ENCODE peak calls at places on chromosomes 6 and 20, in seven cellular contexts. One of them, this sample, is unnamed.
A peak's percentile ranks its signal among the peaks of the same experiment; 100 is the strongest.

GRCh38 chr6:127463056-127463455 is 3.9 kb upstream of the KIAA0408 start:
- DNase-seq in SK-N-SH: no peak
- DNase-seq in HCT116: no peak
- DNase-seq in H1: no peak
- DNase-seq in GM12878: no peak
- DNase-seq in HepG2: no peak
- DNase-seq in K562: no peak
- DNase-seq in this sample: peak; percentile 70

GRCh38 chr6:158835616-158836221 is 16.6 kb upstream of the EZR start:
- DNase-seq in K562: peak; percentile 89
- DNase-seq in HepG2: peak; percentile 40
- DNase-seq in GM12878: no peak
- DNase-seq in H1: no peak
- DNase-seq in SK-N-SH: no peak
- DNase-seq in HCT116: no peak
- DNase-seq in this sample: no peak

GRCh38 chr6:157563611-157564284 is 182.8 kb downstream of the ZDHHC14 start:
- DNase-seq in GM12878: peak; percentile 93
- DNase-seq in K562: no peak
- DNase-seq in HCT116: no peak
- DNase-seq in H1: peak; percentile 42
- DNase-seq in HepG2: no peak
- DNase-seq in SK-N-SH: no peak
- DNase-seq in this sample: no peak

GRCh38 chr6:95244749-95245148 is 332.6 kb upstream of the MANEA start:
- DNase-seq in GM12878: no peak
- DNase-seq in SK-N-SH: no peak
- DNase-seq in K562: no peak
- DNase-seq in HepG2: no peak
- DNase-seq in HCT116: no peak
- DNase-seq in H1: no peak
- DNase-seq in this sample: no peak

GRCh38 chr6:70547313-70547712 is 19.4 kb upstream of the SDHAF4 start:
- DNase-seq in K562: no peak
- DNase-seq in HepG2: no peak
- DNase-seq in H1: no peak
- DNase-seq in GM12878: no peak
- DNase-seq in SK-N-SH: peak; percentile 13
- DNase-seq in HCT116: no peak
- DNase-seq in this sample: peak; percentile 17

GRCh38 chr6:84467296-84467695 is 239.9 kb upstream of the CEP162 start:
- DNase-seq in HCT116: no peak
- DNase-seq in H1: no peak
- DNase-seq in K562: no peak
- DNase-seq in SK-N-SH: no peak
- DNase-seq in GM12878: no peak
- DNase-seq in HepG2: no peak
- DNase-seq in this sample: no peak

GRCh38 chr20:9442858-9443257 is 71.5 kb upstream of the LAMP5 start:
- DNase-seq in HepG2: peak; percentile 39
- DNase-seq in K562: no peak
- DNase-seq in H1: no peak
- DNase-seq in SK-N-SH: peak; percentile 64
- DNase-seq in GM12878: peak; percentile 59
- DNase-seq in HCT116: no peak
- DNase-seq in this sample: peak; percentile 73

GRCh38 chr20:43459022-43459942 is 1.6 kb downstream of the SRSF6 start:
- DNase-seq in K562: peak; percentile 59
- DNase-seq in HCT116: no peak
- DNase-seq in SK-N-SH: no peak
- DNase-seq in H1: no peak
- DNase-seq in GM12878: no peak
- DNase-seq in HepG2: no peak
- DNase-seq in this sample: no peak

GRCh38 chr6:133236898-133237297 is 4.3 kb upstream of the EYA4 start:
- DNase-seq in GM12878: no peak
- DNase-seq in HepG2: no peak
- DNase-seq in H1: no peak
- DNase-seq in HCT116: no peak
- DNase-seq in SK-N-SH: no peak
- DNase-seq in K562: no peak
- DNase-seq in this sample: no peak

GRCh38 chr6:157282279-157282678 is 41.0 kb downstream of the TMEM242 start:
- DNase-seq in HCT116: no peak
- DNase-seq in GM12878: no peak
- DNase-seq in SK-N-SH: no peak
- DNase-seq in K562: no peak
- DNase-seq in HepG2: no peak
- DNase-seq in H1: no peak
- DNase-seq in this sample: no peak

GRCh38 chr6:111653961-111654360 is 48.3 kb upstream of the TRAF3IP2 start:
- DNase-seq in HCT116: no peak
- DNase-seq in SK-N-SH: no peak
- DNase-seq in K562: no peak
- DNase-seq in HepG2: no peak
- DNase-seq in GM12878: no peak
- DNase-seq in H1: no peak
- DNase-seq in this sample: peak; percentile 60

GRCh38 chr6:112298021-112298745 is 43.8 kb upstream of the LAMA4 start:
- DNase-seq in SK-N-SH: no peak
- DNase-seq in GM12878: no peak
- DNase-seq in H1: no peak
- DNase-seq in HCT116: no peak
- DNase-seq in K562: no peak
- DNase-seq in HepG2: no peak
- DNase-seq in this sample: no peak

GRCh38 chr6:19569563-19569962 is 267.6 kb upstream of the ID4 start:
- DNase-seq in HCT116: no peak
- DNase-seq in GM12878: no peak
- DNase-seq in K562: no peak
- DNase-seq in HepG2: no peak
- DNase-seq in SK-N-SH: no peak
- DNase-seq in H1: no peak
- DNase-seq in this sample: no peak

GRCh38 chr20:45445805-45446562 is 23.6 kb upstream of the WFDC2 start:
- DNase-seq in K562: peak; percentile 74
- DNase-seq in SK-N-SH: peak; percentile 53
- DNase-seq in GM12878: no peak
- DNase-seq in HepG2: peak; percentile 61
- DNase-seq in H1: peak; percentile 81
- DNase-seq in HCT116: peak; percentile 45
- DNase-seq in this sample: peak; percentile 73

GRCh38 chr20:38863024-38863851 is 57.7 kb downstream of the PPP1R16B start:
- DNase-seq in GM12878: peak; percentile 75
- DNase-seq in HCT116: no peak
- DNase-seq in HepG2: no peak
- DNase-seq in K562: peak; percentile 48
- DNase-seq in H1: no peak
- DNase-seq in SK-N-SH: no peak
- DNase-seq in this sample: no peak

GRCh38 chr6:131948221-131948661 is 2.9 kb downstream of the CCN2 start:
- DNase-seq in GM12878: no peak
- DNase-seq in SK-N-SH: no peak
- DNase-seq in K562: no peak
- DNase-seq in HepG2: peak; percentile 50
- DNase-seq in HCT116: no peak
- DNase-seq in H1: no peak
- DNase-seq in this sample: no peak
- TF ChIP-seq JUND in GM12878: no peak
- TF ChIP-seq JUND in SK-N-SH: peak; percentile 10
- TF ChIP-seq JUND in K562: no peak
- TF ChIP-seq JUND in HepG2: no peak
- TF ChIP-seq JUND in HCT116: no peak
- TF ChIP-seq JUND in H1: no peak
- TF ChIP-seq JUND in this sample: no peak

GRCh38 chr6:139126255-139126654 is 8.6 kb upstream of the HECA start:
- DNase-seq in SK-N-SH: no peak
- DNase-seq in HepG2: no peak
- DNase-seq in HCT116: no peak
- DNase-seq in H1: no peak
- DNase-seq in GM12878: no peak
- DNase-seq in K562: no peak
- DNase-seq in this sample: no peak
- TF ChIP-seq JUND in SK-N-SH: no peak
- TF ChIP-seq JUND in HepG2: no peak
- TF ChIP-seq JUND in HCT116: no peak
- TF ChIP-seq JUND in H1: no peak
- TF ChIP-seq JUND in GM12878: no peak
- TF ChIP-seq JUND in K562: no peak
- TF ChIP-seq JUND in this sample: no peak

DNA sequence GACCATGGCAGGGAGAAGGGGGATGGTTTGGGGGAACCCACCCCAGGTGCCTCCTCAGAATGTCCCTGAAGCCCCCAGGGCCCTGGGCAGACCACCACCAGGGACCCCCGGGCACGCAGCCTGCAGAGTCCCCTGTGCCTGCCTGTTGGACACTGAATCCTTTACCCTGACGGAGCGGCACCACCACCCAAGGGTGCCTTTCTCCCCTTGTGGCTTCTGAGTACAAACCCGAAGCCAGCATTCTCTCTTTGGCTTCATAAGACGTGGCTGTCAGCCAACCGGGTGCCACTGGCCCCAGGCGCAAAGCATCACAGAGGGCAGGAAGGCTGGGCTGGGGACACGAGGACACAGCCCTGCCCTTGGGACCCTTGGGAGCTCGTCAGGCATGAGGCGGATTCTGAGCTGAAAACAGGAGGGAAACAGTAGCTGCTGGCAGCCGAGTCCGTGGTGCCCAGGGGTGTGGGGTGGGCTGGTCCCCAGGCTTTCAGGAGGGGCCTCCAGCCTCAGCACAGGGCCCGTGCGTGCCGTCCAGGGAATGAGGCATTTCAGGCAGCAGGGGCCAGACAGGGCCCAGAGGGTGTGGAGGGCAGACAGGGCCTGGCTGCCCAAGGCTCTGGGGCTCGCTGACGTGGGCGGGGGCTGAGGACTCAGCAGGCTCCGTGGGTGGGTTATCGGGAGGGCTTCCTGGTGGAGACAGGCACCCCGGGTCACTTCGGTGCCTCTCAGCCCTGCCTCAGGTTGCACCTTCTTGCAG is 3.5 kb downstream of the COL9A3 start:
- DNase-seq in GM12878: no peak
- DNase-seq in HepG2: no peak
- DNase-seq in H1: no peak
- DNase-seq in HCT116: no peak
- DNase-seq in SK-N-SH: no peak
- DNase-seq in K562: no peak
- DNase-seq in this sample: peak; percentile 73
- TF ChIP-seq JUND in GM12878: no peak
- TF ChIP-seq JUND in HepG2: no peak
- TF ChIP-seq JUND in H1: no peak
- TF ChIP-seq JUND in HCT116: no peak
- TF ChIP-seq JUND in SK-N-SH: no peak
- TF ChIP-seq JUND in K562: no peak
- TF ChIP-seq JUND in this sample: no peak

GRCh38 chr6:11975353-11975977 is 36.6 kb upstream of the HIVEP1 start:
- DNase-seq in HCT116: no peak
- DNase-seq in H1: no peak
- DNase-seq in HepG2: no peak
- DNase-seq in SK-N-SH: no peak
- DNase-seq in K562: peak; percentile 63
- DNase-seq in GM12878: peak; percentile 62
- DNase-seq in this sample: no peak
- TF ChIP-seq JUND in HCT116: no peak
- TF ChIP-seq JUND in H1: no peak
- TF ChIP-seq JUND in HepG2: no peak
- TF ChIP-seq JUND in SK-N-SH: no peak
- TF ChIP-seq JUND in K562: no peak
- TF ChIP-seq JUND in GM12878: no peak
- TF ChIP-seq JUND in this sample: no peak

DNA sequence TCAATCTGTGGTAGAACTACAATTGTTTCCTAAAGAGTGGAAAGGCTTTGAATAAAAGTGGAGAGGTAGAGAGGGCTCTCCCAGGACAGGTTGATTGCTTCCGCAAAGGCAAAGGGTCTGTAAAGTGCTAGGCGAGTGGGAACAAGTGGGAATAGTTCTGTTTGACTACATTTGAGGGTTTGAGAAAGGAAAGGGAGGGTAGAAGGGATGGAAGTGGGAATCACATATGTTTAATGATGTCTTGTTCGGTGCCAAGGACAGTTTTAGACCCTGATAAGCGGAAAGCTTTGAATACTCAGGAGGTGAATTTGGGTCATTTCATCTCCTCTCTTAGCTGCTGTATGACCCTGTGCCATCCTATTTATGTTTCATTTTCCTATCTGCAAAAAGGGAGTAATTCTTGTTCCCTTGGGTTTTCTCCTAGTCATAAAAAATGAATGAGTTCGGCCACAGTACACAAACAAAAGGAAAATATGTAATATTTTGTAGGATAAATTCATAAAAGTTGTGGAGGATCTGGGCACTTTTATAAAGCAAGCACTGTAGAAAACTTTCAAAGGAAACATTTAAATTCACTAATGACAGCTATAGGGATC is 1.7 kb upstream of the PIM1 start:
- DNase-seq in GM12878: no peak
- DNase-seq in K562: peak; percentile 12
- DNase-seq in H1: no peak
- DNase-seq in HCT116: no peak
- DNase-seq in SK-N-SH: no peak
- DNase-seq in HepG2: no peak
- DNase-seq in this sample: no peak
- TF ChIP-seq JUND in GM12878: no peak
- TF ChIP-seq JUND in K562: no peak
- TF ChIP-seq JUND in H1: no peak
- TF ChIP-seq JUND in HCT116: no peak
- TF ChIP-seq JUND in SK-N-SH: no peak
- TF ChIP-seq JUND in HepG2: no peak
- TF ChIP-seq JUND in this sample: no peak

GRCh38 chr20:58989196-58989595 is 8.1 kb downstream of the NELFCD start:
- DNase-seq in HCT116: no peak
- DNase-seq in GM12878: no peak
- DNase-seq in K562: no peak
- DNase-seq in SK-N-SH: no peak
- DNase-seq in HepG2: no peak
- DNase-seq in H1: no peak
- DNase-seq in this sample: no peak
- TF ChIP-seq JUND in HCT116: no peak
- TF ChIP-seq JUND in GM12878: no peak
- TF ChIP-seq JUND in K562: no peak
- TF ChIP-seq JUND in SK-N-SH: no peak
- TF ChIP-seq JUND in HepG2: no peak
- TF ChIP-seq JUND in H1: no peak
- TF ChIP-seq JUND in this sample: no peak

This sample was measured in T47D.